ENCODE peak calls at places on chromosomes 2 and 18, in seven cellular contexts. U is tibial artery, X is fibroblast of mammary gland, M is colonic mucosa, D is suprapubic skin, P is ovary, T is PC-9. E is an unnamed sample.

GRCh38 chr2:197152451-197153228 is 157.9 kb downstream of the ANKRD44 start:
- DNase-seq in P (no peak), M (no peak), X (no peak), U (no peak), D (no peak), T (no peak), E (peak; percentile 25)

GRCh38 chr2:30031184-30031583 is 109.8 kb upstream of the ALK start:
- DNase-seq in M (no peak), X (no peak), D (no peak), T (no peak), P (no peak), U (no peak), E (no peak)

GRCh38 chr2:150528861-150529801 is 41.7 kb upstream of the RND3 start:
- DNase-seq in P (no peak), M (no peak), X (peak; percentile 73), U (no peak), D (no peak), T (peak; percentile 91), E (peak; percentile 81)

GRCh38 chr18:76494181-76494540 is 881 bp downstream of the ZNF516 start:
- DNase-seq in M (peak; percentile 65), P (peak; percentile 68), D (no peak), X (peak; percentile 42), T (no peak), U (no peak), E (peak; percentile 56)

GRCh38 chr2:215536476-215536875 is 100.6 kb upstream of the FN1 start:
- DNase-seq in X (peak; percentile 69), P (no peak), T (peak; percentile 29), D (no peak), M (no peak), U (no peak), E (no peak)

GRCh38 chr2:60047347-60047746 is 506.1 kb downstream of the BCL11A start:
- DNase-seq in X (no peak), D (no peak), P (no peak), M (no peak), U (no peak), T (no peak), E (no peak)

GRCh38 chr2:96225016-96225533 is 16.4 kb upstream of the STARD7 start:
- DNase-seq in U (no peak), D (no peak), P (no peak), M (no peak), X (no peak), T (no peak), E (no peak)

GRCh38 chr2:200787351-200788128 is 24.2 kb upstream of the BZW1 start:
- DNase-seq in M (no peak), D (no peak), U (no peak), X (peak; percentile 98), T (peak; percentile 96), P (no peak), E (peak; percentile 98)

GRCh38 chr2:42383855-42384530 is 23.0 kb upstream of the COX7A2L start:
- DNase-seq in M (peak; percentile 17), P (no peak), X (no peak), U (no peak), T (peak; percentile 30), D (no peak), E (no peak)

GRCh38 chr18:35172009-35172408 is 68.8 kb upstream of the ZNF397 start:
- DNase-seq in X (no peak), T (no peak), D (no peak), U (no peak), M (no peak), P (no peak), E (no peak)

GRCh38 chr18:72180689-72181088 is 363.5 kb downstream of the CBLN2 start:
- DNase-seq in X (no peak), P (no peak), U (no peak), M (no peak), T (no peak), D (no peak), E (no peak)

GRCh38 chr2:147818741-147819140 is 26.1 kb upstream of the ACVR2A start:
- DNase-seq in X (peak; percentile 39), U (no peak), P (no peak), M (no peak), D (no peak), T (no peak), E (peak; percentile 37)

GRCh38 chr2:197857708-197858107 is 53.3 kb downstream of the PLCL1 start:
- DNase-seq in M (no peak), D (no peak), P (no peak), X (no peak), T (no peak), U (no peak), E (no peak)

GRCh38 chr18:76256897-76257500 is 238.0 kb downstream of the ZNF516 start:
- DNase-seq in M (no peak), T (no peak), P (peak; percentile 68), X (peak; percentile 68), D (no peak), U (no peak), E (peak; percentile 70)

GRCh38 chr2:208511016-208511415 is 104.4 kb downstream of the PTH2R start:
- DNase-seq in U (no peak), X (no peak), P (no peak), M (no peak), T (no peak), D (no peak), E (no peak)

GRCh38 chr18:2889761-2890192 is 43.0 kb downstream of the EMILIN2 start:
- DNase-seq in M (no peak), T (no peak), U (no peak), P (no peak), D (no peak), X (no peak), E (peak; percentile 32)

GRCh38 chr2:237256845-237257244 is 157.1 kb downstream of the COL6A3 start:
- DNase-seq in D (no peak), X (peak; percentile 91), T (no peak), P (peak; percentile 73), U (peak; percentile 85), M (no peak), E (peak; percentile 80)

GRCh38 chr2:24855703-24856102 is 62.5 kb downstream of the CENPO start:
- DNase-seq in U (peak; percentile 82), P (peak; percentile 82), T (no peak), M (no peak), X (peak; percentile 83), D (no peak), E (peak; percentile 87)

GRCh38 chr2:129381789-129382188 is 597.7 kb upstream of the RAB6C start:
- DNase-seq in U (no peak), X (no peak), P (no peak), D (no peak), T (no peak), M (no peak), E (no peak)

GRCh38 chr2:129377078-129377469 is 602.4 kb upstream of the RAB6C start:
- DNase-seq in P (no peak), M (no peak), U (no peak), X (no peak), T (no peak), D (no peak), E (no peak)

GRCh38 chr2:129378186-129378585 is 601.3 kb upstream of the RAB6C start:
- DNase-seq in P (no peak), M (no peak), T (no peak), X (no peak), D (no peak), U (no peak), E (no peak)

GRCh38 chr2:129376404-129377077 is 602.9 kb upstream of the RAB6C start:
- DNase-seq in P (no peak), X (no peak), T (no peak), U (no peak), M (no peak), D (no peak), E (no peak)

DNA sequence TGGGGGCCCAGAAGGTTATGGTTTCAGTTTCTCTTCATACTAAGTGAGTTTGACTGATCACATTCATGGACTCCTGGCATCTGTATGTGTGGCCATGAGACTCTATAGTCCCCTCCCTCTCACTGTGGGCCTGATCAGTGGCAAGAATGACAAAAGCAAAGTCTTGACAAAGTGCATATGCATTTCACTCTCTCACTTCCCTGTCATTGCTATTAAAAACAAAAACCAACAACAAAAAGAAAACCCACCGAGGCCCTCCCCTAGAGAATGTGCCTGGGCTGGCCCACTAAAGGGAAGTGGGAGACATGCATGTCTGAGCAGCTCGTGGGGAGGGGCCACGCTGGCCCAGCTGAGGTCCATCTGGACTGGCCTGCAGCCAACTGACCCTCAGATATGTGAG is 600.1 kb upstream of the RAB6C start:
- DNase-seq in D (no peak), T (no peak), P (no peak), M (no peak), X (no peak), U (no peak), E (no peak)
- TF ChIP-seq CTCF in D (no peak), T (no peak), P (no peak), M (no peak), X (no peak), U (no peak), E (no peak)

DNA sequence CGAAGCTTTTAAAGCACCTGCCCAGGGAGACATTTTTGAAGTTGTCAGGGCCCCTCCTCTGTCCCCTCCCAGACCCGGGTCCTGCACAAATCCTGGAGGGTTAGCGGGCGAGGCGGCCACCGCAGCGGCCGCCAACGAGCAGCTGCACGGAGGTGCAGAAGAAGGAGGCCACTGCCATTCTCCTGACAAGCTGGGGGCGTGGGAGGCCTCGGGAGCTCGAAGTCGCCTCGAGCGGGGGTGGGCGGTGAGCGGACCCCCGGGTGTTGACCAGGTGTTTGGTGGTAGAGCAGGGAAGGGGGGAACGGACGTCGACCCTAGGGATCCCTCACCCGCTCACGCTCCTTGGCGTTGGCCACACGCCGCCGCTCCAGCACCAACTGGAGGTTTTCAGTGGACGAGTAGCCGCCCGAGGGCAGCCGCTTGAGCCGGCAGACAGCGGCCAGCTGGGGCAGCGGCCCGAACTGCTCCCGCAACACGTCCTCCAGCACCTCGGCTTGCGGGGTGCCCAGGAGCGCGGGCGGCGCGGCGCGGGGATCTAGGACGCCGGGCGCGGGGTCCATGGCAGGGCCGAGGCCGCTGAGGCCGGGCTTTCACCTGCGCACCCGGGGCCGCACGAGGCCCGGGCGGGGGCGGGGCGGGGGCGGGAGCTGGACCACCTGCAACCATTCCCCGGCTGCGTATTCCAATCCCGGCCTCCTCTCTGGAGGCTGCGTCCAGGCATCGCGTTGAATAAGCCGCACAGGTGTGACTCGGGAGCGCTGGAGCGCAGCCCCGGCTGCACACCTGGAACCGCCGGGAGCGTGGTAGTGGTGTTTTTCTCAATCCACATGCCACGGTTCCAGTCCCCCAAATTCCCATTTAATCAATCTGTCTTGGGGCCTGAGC is at the start of gene FIGLA:
- DNase-seq in P (no peak), X (no peak), U (no peak), M (no peak), D (no peak), T (no peak), E (no peak)
- H3K4me3 ChIP-seq in P (no peak within 1 kb of the TSS), X (no peak within 1 kb of the TSS), U (peak within 1 kb of the TSS; percentile 6), M (no peak within 1 kb of the TSS), D (peak within 1 kb of the TSS; percentile 41), T (no peak within 1 kb of the TSS), E (no peak within 1 kb of the TSS)

GRCh38 chr2:98827625-98828368 is 96.9 kb upstream of the MGAT4A start:
- DNase-seq in P (no peak), T (no peak), M (no peak), U (no peak), X (no peak), D (no peak), E (no peak)
- TF ChIP-seq CTCF in P (no peak), T (no peak), M (no peak), U (no peak), X (no peak), D (no peak), E (no peak)

DNA sequence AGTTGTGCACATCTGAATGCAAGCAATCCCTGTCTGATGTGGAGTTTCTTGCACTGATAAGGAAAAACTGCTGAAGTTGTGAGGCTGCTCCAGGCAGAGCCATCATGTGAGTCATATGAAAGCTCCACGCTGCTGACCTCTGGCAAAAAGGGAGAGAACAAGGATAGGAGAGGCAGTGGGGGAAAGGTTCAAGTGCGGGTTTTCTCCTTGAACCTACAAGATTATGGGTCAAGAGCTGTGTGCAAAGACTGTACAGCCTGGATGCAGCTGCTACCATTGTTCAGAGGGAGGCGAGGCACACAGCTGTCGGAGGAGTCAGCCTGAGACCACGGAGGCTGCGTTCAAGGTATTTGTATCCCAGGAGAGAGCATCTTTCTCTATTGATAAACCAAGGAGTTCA is at the start of gene CDK15:
- DNase-seq in X (peak; percentile 66), P (peak; percentile 77), T (no peak), M (peak; percentile 19), U (no peak), D (no peak), E (peak; percentile 92)
- H3K4me3 ChIP-seq in X (peak within 1 kb of the TSS; percentile 29), P (no peak within 1 kb of the TSS), T (no peak within 1 kb of the TSS), M (no peak within 1 kb of the TSS), U (peak within 1 kb of the TSS; percentile 16), D (no peak within 1 kb of the TSS), E (peak within 1 kb of the TSS; percentile 16)

E was measured in fibroblast of villous mesenchyme.